ENCODE peak calls at places on chromosomes 3 and 15, in six cellular contexts. A, J, B, L, C and G are unnamed samples.

GRCh38 chr3:161415506-161416231 is 44.4 kb upstream of the SPTSSB start:
- DNase-seq in A (peak; percentile 62), J (no peak), B (no peak), L (peak; percentile 32), C (peak; percentile 88), G (peak; percentile 87)

GRCh38 chr15:94032571-94032970 is 198.8 kb upstream of the MCTP2 start:
- DNase-seq in A (no peak), J (no peak), B (no peak), L (no peak), C (no peak), G (no peak)

GRCh38 chr3:124859025-124859424 is 28.1 kb downstream of the ITGB5 start:
- DNase-seq in A (peak; percentile 83), J (no peak), B (no peak), L (peak; percentile 67), C (peak; percentile 91), G (peak; percentile 84)

GRCh38 chr3:157107037-157107436 is 52.9 kb downstream of the CCNL1 start:
- DNase-seq in A (no peak), J (no peak), B (no peak), L (no peak), C (no peak), G (no peak)

GRCh38 chr15:85154061-85154460 is 172.4 kb downstream of the PDE8A start:
- DNase-seq in A (no peak), J (no peak), B (peak; percentile 12), L (no peak), C (no peak), G (no peak)

GRCh38 chr3:2392981-2393380 is 294.3 kb downstream of the CNTN4 start:
- DNase-seq in A (no peak), J (no peak), B (no peak), L (no peak), C (no peak), G (no peak)

GRCh38 chr3:8848696-8849131 is 79.3 kb upstream of the OXTR start:
- DNase-seq in A (no peak), J (no peak), B (no peak), L (no peak), C (peak; percentile 72), G (peak; percentile 92)

GRCh38 chr3:46553154-46553553 is 12.9 kb downstream of the LRRC2 start:
- DNase-seq in A (no peak), J (no peak), B (no peak), L (no peak), C (no peak), G (no peak)

GRCh38 chr15:68691667-68692066 is 112.9 kb downstream of the CORO2B start:
- DNase-seq in A (no peak), J (no peak), B (no peak), L (no peak), C (no peak), G (no peak)

GRCh38 chr15:65386376-65386775 is 8.6 kb upstream of the IGDCC3 start:
- DNase-seq in A (no peak), J (no peak), B (no peak), L (no peak), C (no peak), G (no peak)

GRCh38 chr15:65385868-65386253 is 8.1 kb upstream of the IGDCC3 start:
- DNase-seq in A (no peak), J (no peak), B (no peak), L (peak; percentile 67), C (no peak), G (no peak)

GRCh38 chr15:65383991-65384390 is 6.2 kb upstream of the IGDCC3 start:
- DNase-seq in A (no peak), J (no peak), B (no peak), L (no peak), C (no peak), G (no peak)

GRCh38 chr15:65384505-65384894 is 6.7 kb upstream of the IGDCC3 start:
- DNase-seq in A (no peak), J (no peak), B (no peak), L (no peak), C (no peak), G (no peak)

GRCh38 chr15:65384895-65385867 is 7.4 kb upstream of the IGDCC3 start:
- DNase-seq in A (peak; percentile 89), J (peak; percentile 93), B (peak; percentile 96), L (peak; percentile 85), C (peak; percentile 47), G (peak; percentile 50)
- TF ChIP-seq CTCF in A (peak; percentile 93), J (peak; percentile 84), B (peak; percentile 75), L (peak; percentile 82), C (peak; percentile 72), G (peak; percentile 86)

DNA sequence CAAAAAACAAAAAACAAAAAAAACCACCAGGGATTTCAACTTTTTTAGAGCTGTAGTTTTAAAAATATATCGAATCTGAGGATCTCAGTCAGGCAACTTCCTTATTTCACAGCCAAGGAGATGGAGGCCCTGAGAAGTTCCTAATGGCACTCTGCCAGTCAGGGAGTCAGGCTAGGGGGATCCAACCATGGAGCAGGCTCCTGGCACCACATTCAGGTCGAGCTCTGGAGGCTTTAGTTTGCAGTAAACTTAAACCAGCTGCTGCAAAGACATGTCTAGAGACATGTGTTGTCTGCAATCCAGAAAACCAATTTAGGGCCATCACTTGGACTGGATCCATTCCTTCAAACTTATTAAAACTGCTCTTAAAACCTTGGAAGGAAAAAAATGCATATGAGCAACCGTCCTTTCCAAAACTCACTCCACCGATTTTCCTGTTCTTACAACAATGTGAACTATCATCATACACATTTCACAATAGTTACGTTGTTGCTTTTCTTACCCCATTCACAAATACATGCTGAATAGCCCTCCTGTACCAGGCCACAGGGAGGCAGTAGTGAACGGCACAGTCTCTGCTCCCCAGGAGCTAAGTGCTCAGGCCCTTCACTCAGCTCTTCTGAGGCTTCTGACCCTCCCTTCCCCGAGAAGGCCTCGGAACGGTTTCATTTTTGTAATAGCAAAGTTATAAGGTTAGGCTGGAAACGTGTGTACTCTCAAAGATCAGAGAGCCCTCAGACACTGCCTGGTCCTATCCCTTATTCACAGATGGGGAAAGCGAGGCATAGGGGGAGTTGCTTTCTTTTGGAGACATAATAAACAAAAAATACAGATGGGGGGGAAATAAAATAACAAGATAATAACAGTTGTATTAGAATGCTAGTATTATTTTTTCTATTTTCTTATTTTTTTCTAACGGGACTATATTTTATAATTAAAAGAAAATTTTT is 20.1 kb downstream of the RFT1 start:
- DNase-seq in A (peak; percentile 63), J (peak; percentile 52), B (peak; percentile 70), L (peak; percentile 67), C (no peak), G (peak; percentile 71)
- TF ChIP-seq CTCF in A (peak; percentile 29), J (peak; percentile 24), B (peak; percentile 14), L (peak; percentile 24), C (peak; percentile 8), G (peak; percentile 75)

DNA sequence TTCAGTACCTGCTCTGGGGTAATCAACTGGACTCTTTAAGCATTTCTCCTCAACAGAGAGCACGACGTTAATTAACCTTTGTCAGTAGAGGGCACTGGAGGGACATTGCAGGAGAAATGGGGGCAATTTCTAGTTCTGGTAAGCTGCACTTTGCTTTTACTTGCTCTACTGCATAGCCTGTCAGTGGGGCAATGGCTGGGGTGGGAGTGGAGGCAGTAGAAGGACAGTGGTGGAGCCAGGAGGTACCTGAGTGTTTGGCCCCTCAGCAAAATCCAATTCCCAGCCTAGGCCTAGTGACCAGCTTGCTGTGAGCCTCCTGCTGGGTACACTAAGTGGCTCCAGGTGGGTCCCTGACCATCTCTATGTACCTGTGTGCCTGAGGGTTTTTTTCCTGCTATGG is 18.3 kb upstream of the MED12L start:
- DNase-seq in A (peak; percentile 37), J (no peak), B (no peak), L (no peak), C (no peak), G (no peak)
- TF ChIP-seq CTCF in A (peak; percentile 44), J (no peak), B (peak; percentile 29), L (no peak), C (no peak), G (no peak)

DNA sequence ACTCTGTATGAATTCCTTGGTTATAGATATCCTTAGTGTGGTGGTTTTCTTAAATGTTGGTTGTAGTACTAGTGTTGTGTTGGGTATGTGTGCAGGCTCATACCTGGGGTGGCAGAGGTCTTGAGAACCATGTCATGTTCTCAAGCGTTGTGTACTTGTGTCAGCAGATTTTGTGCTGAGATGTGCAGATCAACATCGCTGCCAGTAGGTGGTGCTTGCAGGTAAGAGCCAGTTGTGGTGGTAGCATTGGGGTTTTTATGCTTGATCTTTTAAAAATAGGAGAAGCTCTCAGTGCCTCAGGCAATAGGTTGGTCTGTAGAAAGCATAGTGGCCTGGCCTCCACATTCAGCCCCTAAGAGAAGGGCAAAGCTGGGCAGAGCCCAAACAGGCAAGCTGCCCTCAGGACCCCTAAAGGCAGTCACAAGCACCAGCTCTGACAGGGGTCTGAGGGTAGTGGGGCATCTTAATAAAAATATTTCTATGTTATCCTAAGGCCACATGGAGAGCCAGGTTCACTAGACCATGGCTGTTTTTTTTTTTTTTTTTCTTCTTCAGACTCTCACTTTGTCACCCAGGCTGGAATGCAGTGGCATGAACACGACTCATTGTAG is 164.0 kb downstream of the IL20RB start:
- DNase-seq in A (peak; percentile 64), J (peak; percentile 37), B (peak; percentile 58), L (peak; percentile 34), C (peak; percentile 14), G (peak; percentile 26)
- TF ChIP-seq CTCF in A (peak; percentile 38), J (peak; percentile 51), B (peak; percentile 65), L (peak; percentile 41), C (peak; percentile 56), G (peak; percentile 80)